ENCODE peak calls at places on chromosomes 11 and 22, in ten cellular contexts. D, C, Q, I, T, X, Y, F, S and U are unnamed samples.

GRCh38 chr22:36921309-36922096 is 8.1 kb downstream of the CSF2RB start:
- DNase-seq in D (no peak), I (no peak), Y (no peak), Q (no peak), C (peak), T (no peak), X (no peak), S (no peak), F (no peak), U (no peak)

GRCh38 chr22:36741204-36741793 is 34.6 kb downstream of the IFT27 start:
- DNase-seq in D (peak), S (no peak), T (no peak), I (no peak), Q (no peak), F (no peak), Y (no peak), X (no peak), C (peak), U (no peak)

GRCh38 chr22:25900880-25901279 is 158.9 kb downstream of the MYO18B start:
- DNase-seq in D (no peak), F (peak), Y (no peak), X (no peak), S (no peak), T (no peak), I (no peak), C (no peak), Q (no peak), U (no peak)

GRCh38 chr11:104944080-104944479 is 24.3 kb downstream of the CASP4 start:
- DNase-seq in I (no peak), Q (no peak), F (no peak), X (no peak), C (no peak), Y (no peak), D (no peak), S (no peak), T (no peak), U (no peak)

GRCh38 chr11:64850979-64851567 is 6.6 kb upstream of the CDC42BPG start:
- DNase-seq in C (no peak), X (no peak), I (no peak), T (no peak), Y (no peak), F (no peak), Q (peak), S (no peak), D (peak), U (no peak)

GRCh38 chr22:35600466-35600865 is 16.7 kb downstream of the MB start:
- DNase-seq in Q (no peak), X (no peak), Y (no peak), I (no peak), T (no peak), F (no peak), C (no peak), D (no peak), S (no peak), U (no peak)

GRCh38 chr22:47171441-47172221 is 409.2 kb downstream of the TBC1D22A start:
- DNase-seq in S (no peak), I (no peak), Q (no peak), X (peak), F (peak), D (no peak), T (no peak), C (peak), Y (peak), U (no peak)

GRCh38 chr11:1783725-1784529 is 20.2 kb upstream of the CTSD start:
- DNase-seq in I (no peak), X (no peak), S (no peak), Q (no peak), D (no peak), F (no peak), Y (no peak), T (no peak), C (no peak), U (no peak)

GRCh38 chr22:23828800-23829680 is 9.8 kb downstream of the DERL3 start:
- DNase-seq in Q (no peak), Y (peak), X (no peak), F (peak), D (no peak), T (no peak), S (no peak), I (no peak), C (peak), U (no peak)

GRCh38 chr11:3368199-3368598 is 10.7 kb downstream of the ZNF195 start:
- DNase-seq in D (no peak), S (no peak), X (no peak), F (no peak), I (no peak), Q (no peak), C (no peak), T (no peak), Y (no peak), U (no peak)

GRCh38 chr22:45535400-45535799 is 32.7 kb downstream of the FBLN1 start:
- DNase-seq in Y (no peak), D (no peak), I (no peak), S (no peak), T (no peak), C (no peak), X (no peak), Q (no peak), F (no peak), U (no peak)

GRCh38 chr22:47592791-47593190 is 830.3 kb downstream of the TBC1D22A start:
- DNase-seq in D (no peak), I (no peak), X (no peak), F (no peak), S (no peak), T (no peak), Y (no peak), C (no peak), Q (no peak), U (no peak)

GRCh38 chr11:48172818-48173609 is 43.6 kb upstream of the OR4B1 start:
- DNase-seq in I (no peak), X (peak), F (peak), Y (peak), D (peak), C (peak), Q (peak), T (peak), S (peak), U (peak)

GRCh38 chr11:9397746-9398680 is 13.6 kb downstream of the IPO7 start:
- DNase-seq in S (no peak), F (no peak), Q (no peak), C (no peak), Y (no peak), D (no peak), X (no peak), T (no peak), I (no peak), U (no peak)

GRCh38 chr11:85827768-85828639 is 17.1 kb upstream of the SYTL2 start:
- DNase-seq in Q (no peak), I (no peak), T (peak), Y (no peak), F (no peak), D (peak), X (no peak), C (no peak), S (no peak), U (no peak)

GRCh38 chr11:117523680-117524079 is 196.0 kb downstream of the CEP164 start:
- DNase-seq in I (no peak), Q (no peak), Y (no peak), F (no peak), C (no peak), X (no peak), T (no peak), S (no peak), D (no peak), U (no peak)

GRCh38 chr11:2664886-2665746 is 34.7 kb downstream of the KCNQ1OT1 start:
- DNase-seq in D (no peak), C (peak), F (no peak), I (no peak), X (no peak), T (no peak), S (no peak), Q (no peak), Y (peak), U (peak)

GRCh38 chr11:898160-898517 is 12.5 kb downstream of the CHID1 start:
- DNase-seq in Y (no peak), I (no peak), D (peak), X (no peak), F (no peak), T (peak), C (no peak), Q (no peak), S (peak), U (no peak)

GRCh38 chr11:10784229-10785145 is 24.2 kb downstream of the EIF4G2 start:
- DNase-seq in I (no peak), Q (no peak), S (no peak), F (no peak), D (no peak), X (no peak), C (no peak), Y (no peak), T (no peak), U (no peak)

GRCh38 chr22:44645083-44645482 is 56.9 kb upstream of the PRR5 start:
- DNase-seq in D (no peak), Q (no peak), F (no peak), T (no peak), X (no peak), Y (no peak), S (no peak), I (no peak), C (no peak), U (no peak)

GRCh38 chr11:20489948-20490347 is 102.4 kb downstream of the PRMT3 start:
- DNase-seq in I (no peak), S (no peak), C (no peak), F (no peak), T (no peak), Y (no peak), D (no peak), X (no peak), Q (no peak), U (no peak)

GRCh38 chr11:1655168-1656060 is 25.8 kb downstream of the KRTAP5-5 start:
- DNase-seq in Y (no peak), Q (no peak), D (no peak), X (no peak), F (no peak), C (peak), I (no peak), T (no peak), S (no peak), U (no peak)

GRCh38 chr11:118338637-118339061 is 3.9 kb downstream of the CD3D start:
- DNase-seq in S (no peak), T (no peak), C (no peak), F (no peak), Y (peak), I (peak), Q (peak), X (no peak), D (peak), U (no peak)

GRCh38 chr11:2675540-2675939 is 24.3 kb downstream of the KCNQ1OT1 start:
- DNase-seq in Q (no peak), T (no peak), X (no peak), S (no peak), I (no peak), F (no peak), D (no peak), C (peak), Y (peak), U (no peak)

GRCh38 chr11:15206791-15207190 is 92.1 kb downstream of the INSC start:
- DNase-seq in F (no peak), T (no peak), C (no peak), Y (no peak), X (no peak), Q (no peak), D (no peak), I (no peak), S (no peak), U (no peak)

GRCh38 chr11:1649021-1649420 is 19.4 kb downstream of the KRTAP5-5 start:
- DNase-seq in Q (no peak), F (no peak), D (no peak), Y (no peak), X (no peak), I (no peak), S (no peak), C (no peak), T (no peak), U (no peak)

GRCh38 chr22:30855677-30856518 is 112.7 kb downstream of the MORC2 start:
- DNase-seq in C (no peak), S (no peak), F (no peak), X (no peak), Q (no peak), Y (no peak), D (no peak), I (no peak), T (no peak), U (no peak)

GRCh38 chr11:132704796-132705375 is 827.4 kb downstream of the OPCML start:
- DNase-seq in Q (no peak), D (peak), I (no peak), X (no peak), Y (peak), F (no peak), S (no peak), C (no peak), T (no peak), U (no peak)

GRCh38 chr11:27938011-27938410 is 169.9 kb downstream of the KIF18A start:
- DNase-seq in F (no peak), Q (no peak), S (no peak), I (no peak), T (no peak), D (no peak), X (no peak), Y (no peak), C (no peak), U (no peak)

GRCh38 chr11:92225563-92226308 is 1.1 kb downstream of the FAT3 start:
- DNase-seq in Q (no peak), D (no peak), X (peak), I (no peak), T (no peak), C (no peak), Y (no peak), F (no peak), S (peak), U (peak)
- TF ChIP-seq CTCF in Q (no peak), D (no peak), X (no peak), I (no peak), T (no peak), C (no peak), Y (no peak), F (no peak), S (no peak), U (peak)

GRCh38 chr11:33885338-33886005 is 6.4 kb downstream of the LMO2 start:
- DNase-seq in C (no peak), Q (no peak), T (no peak), X (no peak), F (no peak), S (no peak), Y (no peak), I (no peak), D (no peak), U (no peak)

GRCh38 chr11:33877029-33877428 is 14.8 kb downstream of the LMO2 start:
- DNase-seq in Q (no peak), F (no peak), Y (no peak), X (no peak), S (no peak), I (no peak), C (no peak), D (no peak), T (no peak), U (no peak)

GRCh38 chr11:33884035-33884434 is 7.8 kb downstream of the LMO2 start:
- DNase-seq in Q (no peak), X (no peak), S (no peak), T (no peak), C (no peak), D (no peak), Y (no peak), I (no peak), F (no peak), U (no peak)

GRCh38 chr11:33881651-33882279 is 10.1 kb downstream of the LMO2 start:
- DNase-seq in I (no peak), X (no peak), S (no peak), Q (no peak), T (no peak), D (no peak), Y (no peak), F (no peak), C (peak), U (no peak)
- TF ChIP-seq CTCF in I (no peak), X (no peak), S (no peak), Q (no peak), T (no peak), D (no peak), Y (no peak), F (no peak), C (no peak), U (no peak)

DNA sequence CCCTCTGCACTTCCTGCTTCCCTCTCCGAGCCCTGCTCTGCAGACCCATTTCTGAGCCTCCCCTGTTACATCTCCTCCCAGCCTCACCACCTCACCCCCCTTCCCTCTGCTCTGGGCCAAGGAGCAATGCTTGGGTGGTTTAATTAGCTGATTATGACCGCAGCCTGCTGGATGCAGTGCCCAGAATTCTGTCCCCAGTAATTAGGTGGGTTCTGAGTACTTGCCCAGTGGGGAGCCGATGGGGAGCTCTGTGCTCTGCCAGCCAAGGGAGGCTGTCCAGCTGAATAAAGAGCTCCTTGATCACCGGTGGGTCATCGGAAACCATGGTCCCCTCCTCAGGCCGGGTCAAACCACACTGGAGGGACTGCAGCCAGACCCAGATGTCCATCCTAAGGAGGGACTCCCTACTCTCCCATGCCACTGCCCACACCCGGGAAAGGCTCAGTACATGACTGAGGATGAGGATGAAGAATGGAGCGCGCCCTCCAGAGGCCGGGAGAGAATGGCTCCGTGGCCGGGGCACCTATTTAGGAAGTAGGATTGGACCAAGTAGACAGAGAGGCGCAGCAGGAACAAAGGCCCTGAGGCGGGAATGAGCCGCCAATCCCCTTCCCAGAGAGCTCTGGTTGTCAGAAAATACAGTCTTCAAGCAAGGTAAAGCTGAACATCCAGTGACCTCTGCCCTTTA is 9.1 kb downstream of the ARRB1 start:
- DNase-seq in I (no peak), Y (no peak), C (no peak), Q (no peak), F (no peak), S (no peak), D (no peak), X (no peak), T (no peak), U (no peak)
- TF ChIP-seq CTCF in I (no peak), Y (no peak), C (no peak), Q (no peak), F (no peak), S (no peak), D (no peak), X (no peak), T (no peak), U (no peak)

GRCh38 chr22:38442967-38443674 is 11.9 kb downstream of the KCNJ4 start:
- DNase-seq in Y (no peak), I (no peak), T (no peak), D (no peak), S (no peak), X (no peak), Q (no peak), C (no peak), F (no peak), U (no peak)

GRCh38 chr22:38441620-38442287 is 13.2 kb downstream of the KCNJ4 start:
- DNase-seq in Y (no peak), I (no peak), T (no peak), X (no peak), Q (no peak), D (no peak), C (no peak), S (no peak), F (no peak), U (no peak)

GRCh38 chr22:38443675-38444521 is 11.1 kb downstream of the KCNJ4 start:
- DNase-seq in F (no peak), S (no peak), D (no peak), C (no peak), I (no peak), T (no peak), Q (no peak), X (no peak), Y (no peak), U (no peak)

GRCh38 chr22:38446018-38446601 is 8.9 kb downstream of the KCNJ4 start:
- DNase-seq in F (no peak), I (no peak), X (no peak), T (no peak), D (no peak), C (no peak), Q (no peak), S (no peak), Y (no peak), U (no peak)

DNA sequence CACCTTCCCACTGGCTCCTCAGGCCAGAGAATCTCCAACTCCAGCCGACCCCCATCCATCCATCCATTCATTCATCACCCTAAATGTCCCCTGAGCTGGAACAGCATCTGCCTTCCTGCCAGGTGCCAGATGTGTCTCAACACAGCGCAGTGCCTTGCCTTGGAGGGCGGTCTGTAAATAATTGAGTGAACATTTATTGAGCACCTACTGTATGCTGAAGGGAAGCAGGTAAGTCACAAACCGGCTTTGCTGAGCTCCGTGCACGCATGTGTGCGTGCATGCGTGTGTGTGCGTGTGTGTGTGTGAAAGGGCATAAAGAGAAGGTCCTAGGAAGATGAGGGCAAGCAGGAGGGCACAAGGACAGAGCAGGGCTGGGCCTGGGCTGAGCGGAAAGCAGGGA is 10.2 kb downstream of the KCNJ4 start:
- DNase-seq in S (no peak), Y (no peak), I (no peak), X (no peak), C (no peak), D (no peak), F (no peak), T (no peak), Q (no peak), U (no peak)
- TF ChIP-seq CTCF in S (no peak), Y (no peak), I (no peak), X (no peak), C (no peak), D (no peak), F (no peak), T (no peak), Q (no peak), U (no peak)

GRCh38 chr11:103656382-103656781 is 380.1 kb upstream of the DDI1 start:
- DNase-seq in X (no peak), C (no peak), T (no peak), F (no peak), Q (no peak), S (no peak), I (no peak), D (no peak), Y (no peak), U (no peak)

GRCh38 chr11:103661185-103661584 is 375.3 kb upstream of the DDI1 start:
- DNase-seq in Q (no peak), X (no peak), D (no peak), T (no peak), C (no peak), I (no peak), S (no peak), Y (peak), F (no peak), U (no peak)

GRCh38 chr11:103659743-103660142 is 376.7 kb upstream of the DDI1 start:
- DNase-seq in F (no peak), D (no peak), C (no peak), Y (no peak), S (no peak), T (no peak), I (no peak), Q (no peak), X (no peak), U (no peak)

GRCh38 chr11:103661991-103662390 is 374.4 kb upstream of the DDI1 start:
- DNase-seq in I (no peak), D (no peak), C (no peak), X (no peak), S (no peak), T (no peak), Q (no peak), F (no peak), Y (no peak), U (no peak)

DNA sequence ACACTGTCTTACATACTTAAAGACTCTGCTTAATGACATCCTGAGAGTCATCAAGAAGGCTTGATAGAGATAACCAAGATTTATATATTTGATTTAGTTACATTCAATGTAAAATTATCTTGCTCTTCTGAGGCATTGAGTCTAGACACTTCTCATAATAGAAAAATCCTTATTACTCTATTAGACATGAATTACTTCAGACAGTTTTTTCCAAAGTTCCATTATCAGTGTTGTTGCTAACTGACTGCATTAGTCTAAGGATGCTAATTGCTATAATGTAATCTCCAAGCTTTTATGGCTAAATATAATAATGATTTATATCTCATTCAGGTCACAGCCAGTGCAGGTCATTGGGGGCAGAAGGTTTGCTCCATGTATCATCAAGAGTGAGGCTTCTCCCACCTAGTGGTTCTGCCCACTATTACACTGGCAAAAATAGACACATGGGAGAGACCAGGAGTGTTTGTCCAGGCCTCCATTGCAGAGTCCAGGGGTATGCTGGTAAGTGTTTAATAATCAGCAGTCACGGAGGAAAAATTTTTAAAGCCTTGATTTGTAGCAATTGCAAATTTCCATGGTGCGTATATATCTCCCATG is 377.2 kb upstream of the DDI1 start:
- DNase-seq in X (no peak), D (peak), C (no peak), Y (no peak), S (no peak), T (peak), I (no peak), Q (no peak), F (no peak), U (no peak)
- TF ChIP-seq CTCF in X (no peak), D (peak), C (no peak), Y (no peak), S (peak), T (no peak), I (no peak), Q (no peak), F (no peak), U (no peak)